ENCODE peak calls at places on chromosome 10, in five cellular contexts. V is stimulated activated CD4-positive, alpha-beta T cell treated with anti-CD3 and anti-CD28 coated beads, Interleukin-1b, Interleukin-23, amount 100 ng/mL, for 1 hour; A is adrenal gland; C is fibroblast of mammary gland; X is HFFc6. F is an unnamed sample.

GRCh38 chr10:125734148-125734547 is 14.6 kb downstream of the EDRF1 start:
- DNase-seq in V (no peak), A (no peak), C (no peak), X (no peak), F (no peak)

GRCh38 chr10:119782981-119783664 is 57.3 kb downstream of the INPP5F start:
- DNase-seq in V (no peak), A (no peak), C (no peak), X (no peak), F (no peak)

GRCh38 chr10:32146166-32146565 is 89.9 kb upstream of the KIF5B start:
- DNase-seq in V (no peak), A (no peak), C (no peak), X (no peak), F (no peak)

GRCh38 chr10:70162892-70163201 is 7.5 kb downstream of the SAR1A start:
- DNase-seq in V (no peak), A (no peak), C (no peak), X (no peak), F (no peak)

GRCh38 chr10:7474388-7474787 is 63.6 kb upstream of the SFMBT2 start:
- DNase-seq in V (no peak), A (no peak), C (no peak), X (no peak), F (no peak)

GRCh38 chr10:49168821-49169495 is 19.2 kb downstream of the TMEM273 start:
- DNase-seq in V (no peak), A (no peak), C (peak), X (no peak), F (no peak)

GRCh38 chr10:58746470-58747185 is 234.0 kb downstream of the BICC1 start:
- DNase-seq in V (no peak), A (no peak), C (peak), X (no peak), F (no peak)

GRCh38 chr10:51602326-51602725 is 97.1 kb downstream of the CSTF2T start:
- DNase-seq in V (no peak), A (peak), C (peak), X (peak), F (no peak)

GRCh38 chr10:499991-500390 is 189.5 kb downstream of the DIP2C start:
- DNase-seq in V (no peak), A (no peak), C (no peak), X (no peak), F (peak)

GRCh38 chr10:87860156-87860795 is 3.1 kb downstream of the KLLN start:
- DNase-seq in V (no peak), A (peak), C (peak), X (peak), F (no peak)

GRCh38 chr10:5461201-5461585 is 38.2 kb downstream of the CALML5 start:
- DNase-seq in V (no peak), A (no peak), C (peak), X (no peak), F (no peak)

GRCh38 chr10:51397695-51398094 is 301.7 kb downstream of the CSTF2T start:
- DNase-seq in V (no peak), A (peak), C (peak), X (peak), F (peak)

GRCh38 chr10:34967411-34967880 is 122.7 kb downstream of the CUL2 start:
- DNase-seq in V (no peak), A (peak), C (peak), X (no peak), F (no peak)

GRCh38 chr10:90197766-90198165 is 496.4 kb downstream of the KIF20B start:
- DNase-seq in V (no peak), A (no peak), C (peak), X (no peak), F (no peak)

GRCh38 chr10:123585477-123586445 is 80.4 kb upstream of the GPR26 start:
- DNase-seq in V (no peak), A (no peak), C (no peak), X (no peak), F (no peak)

GRCh38 chr10:52729259-52730104 is 43.1 kb downstream of the MBL2 start:
- DNase-seq in V (no peak), A (no peak), C (peak), X (peak), F (no peak)

GRCh38 chr10:14414901-14415300 is 84.2 kb upstream of the FRMD4A start:
- DNase-seq in V (no peak), A (no peak), C (peak), X (peak), F (no peak)

GRCh38 chr10:83983578-83984255 is 155.6 kb upstream of the GHITM start:
- DNase-seq in V (no peak), A (peak), C (peak), X (no peak), F (no peak)

GRCh38 chr10:16520900-16521299 is 779 bp downstream of the C1QL3 start:
- DNase-seq in V (no peak), A (peak), C (peak), X (no peak), F (no peak)

GRCh38 chr10:68242051-68242450 is 10.1 kb upstream of the ATOH7 start:
- DNase-seq in V (no peak), A (no peak), C (peak), X (peak), F (no peak)

GRCh38 chr10:17166699-17167098 is 34.8 kb downstream of the TRDMT1 start:
- DNase-seq in V (no peak), A (no peak), C (no peak), X (no peak), F (no peak)

GRCh38 chr10:97520978-97521761 is 22.4 kb downstream of the UBTD1 start:
- DNase-seq in V (no peak), A (no peak), C (no peak), X (no peak), F (no peak)

GRCh38 chr10:7354330-7355047 is 56.3 kb downstream of the SFMBT2 start:
- DNase-seq in V (no peak), A (peak), C (peak), X (no peak), F (no peak)

GRCh38 chr10:106559442-106559841 is 605.1 kb downstream of the SORCS1 start:
- DNase-seq in V (no peak), A (no peak), C (peak), X (peak), F (no peak)

GRCh38 chr10:115814542-115814941 is 458.5 kb downstream of the GFRA1 start:
- DNase-seq in V (no peak), A (no peak), C (no peak), X (no peak), F (no peak)

GRCh38 chr10:43160067-43160918 is 22.0 kb downstream of the CSGALNACT2 start:
- DNase-seq in V (no peak), A (peak), C (peak), X (peak), F (no peak)

GRCh38 chr10:93352638-93353383 is 129.3 kb downstream of the MYOF start:
- DNase-seq in V (no peak), A (no peak), C (peak), X (peak), F (no peak)

GRCh38 chr10:93711891-93712290 is 9.5 kb upstream of the FRA10AC1 start:
- DNase-seq in V (no peak), A (no peak), C (peak), X (no peak), F (no peak)

GRCh38 chr10:84522612-84523462 is 194.4 kb downstream of the CCSER2 start:
- DNase-seq in V (no peak), A (no peak), C (no peak), X (no peak), F (no peak)

GRCh38 chr10:49161411-49161997 is 26.7 kb downstream of the TMEM273 start:
- DNase-seq in V (no peak), A (peak), C (peak), X (peak), F (no peak)

GRCh38 chr10:16612148-16612742 is 90.6 kb upstream of the C1QL3 start:
- DNase-seq in V (no peak), A (peak), C (peak), X (peak), F (no peak)

GRCh38 chr10:73838008-73838567 is 26.7 kb upstream of the NDST2 start:
- DNase-seq in V (no peak), A (no peak), C (no peak), X (no peak), F (no peak)

GRCh38 chr10:49502358-49502757 is 36.6 kb downstream of the ERCC6 start:
- DNase-seq in V (no peak), A (no peak), C (peak), X (no peak), F (no peak)

GRCh38 chr10:3852147-3852904 is 67.3 kb upstream of the KLF6 start:
- DNase-seq in V (no peak), A (peak), C (peak), X (peak), F (peak)

GRCh38 chr10:78331391-78331922 is 297.8 kb downstream of the RPS24 start:
- DNase-seq in V (no peak), A (no peak), C (peak), X (peak), F (no peak)

GRCh38 chr10:125171402-125172316 is 11.3 kb upstream of the CTBP2 start:
- DNase-seq in V (no peak), A (no peak), C (no peak), X (no peak), F (no peak)

F was measured in left colon.